ENCODE peak calls at places on chromosomes 6 and 20, in five cellular contexts. A is progenitor cell of endocrine pancreas, D is left ventricle myocardium inferior, N is SIG-M5, H is HS-27A. L is an unnamed sample.

GRCh38 chr20:728022-728944 is 40.0 kb downstream of the SLC52A3 start:
- DNase-seq in A (peak), D (peak), N (no peak), H (no peak), L (peak)

GRCh38 chr6:151330130-151330715 is 61.1 kb downstream of the ZBTB2 start:
- DNase-seq in A (no peak), D (no peak), N (no peak), H (peak), L (no peak)

GRCh38 chr20:9460518-9460917 is 53.9 kb upstream of the LAMP5 start:
- DNase-seq in A (no peak), D (no peak), N (no peak), H (peak), L (no peak)

GRCh38 chr6:163417595-163417994 is 3.1 kb downstream of the QKI start:
- DNase-seq in A (no peak), D (no peak), N (no peak), H (no peak), L (no peak)

GRCh38 chr6:24666097-24666615 is 543 bp downstream of the TDP2 start:
- DNase-seq in A (peak), D (peak), N (no peak), H (peak), L (peak)

GRCh38 chr20:30912006-30912660 is 345.3 kb upstream of the DEFB115 start:
- DNase-seq in A (no peak), D (no peak), N (no peak), H (no peak), L (no peak)

GRCh38 chr20:31719644-31720485 is 2.8 kb downstream of the BCL2L1 start:
- DNase-seq in A (peak), D (no peak), N (no peak), H (peak), L (peak)

GRCh38 chr20:17228624-17229061 is 1.8 kb downstream of the PCSK2 start:
- DNase-seq in A (peak), D (no peak), N (no peak), H (no peak), L (peak)

GRCh38 chr6:157787080-157787479 is 36.0 kb upstream of the SNX9 start:
- DNase-seq in A (no peak), D (no peak), N (no peak), H (no peak), L (peak)

GRCh38 chr20:49446808-49447207 is 35.7 kb downstream of the KCNB1 start:
- DNase-seq in A (no peak), D (peak), N (no peak), H (no peak), L (peak)

GRCh38 chr20:8646026-8646425 is 422.9 kb upstream of the PLCB4 start:
- DNase-seq in A (no peak), D (no peak), N (no peak), H (peak), L (no peak)

GRCh38 chr6:21111399-21111725 is 482.2 kb upstream of the SOX4 start:
- DNase-seq in A (no peak), D (no peak), N (no peak), H (no peak), L (no peak)

GRCh38 chr6:65558071-65558470 is 149.0 kb downstream of the EYS start:
- DNase-seq in A (no peak), D (no peak), N (no peak), H (no peak), L (no peak)

GRCh38 chr6:117976030-117976651 is 69.1 kb downstream of the SLC35F1 start:
- DNase-seq in A (no peak), D (no peak), N (no peak), H (no peak), L (no peak)

GRCh38 chr6:134379086-134379485 is 61.2 kb upstream of the SGK1 start:
- DNase-seq in A (peak), D (no peak), N (no peak), H (no peak), L (peak)

GRCh38 chr6:151738267-151738666 is 69.2 kb upstream of the ESR1 start:
- DNase-seq in A (no peak), D (no peak), N (no peak), H (no peak), L (no peak)

GRCh38 chr6:36715469-36715868 is 17.8 kb downstream of the RAB44 start:
- DNase-seq in A (no peak), D (no peak), N (no peak), H (no peak), L (no peak)

GRCh38 chr6:46419576-46420002 is 71.7 kb downstream of the RCAN2 start:
- DNase-seq in A (peak), D (no peak), N (no peak), H (no peak), L (peak)

GRCh38 chr20:16801919-16802651 is 53.9 kb downstream of the OTOR start:
- DNase-seq in A (peak), D (peak), N (no peak), H (no peak), L (peak)

GRCh38 chr6:11604215-11604614 is 66.7 kb downstream of the TMEM170B start:
- DNase-seq in A (no peak), D (no peak), N (no peak), H (no peak), L (no peak)

GRCh38 chr20:18567739-18568091 is 483 bp downstream of the SMIM26 start:
- DNase-seq in A (no peak), D (no peak), N (no peak), H (no peak), L (no peak)

GRCh38 chr20:22402550-22402949 is 181.8 kb downstream of the FOXA2 start:
- DNase-seq in A (no peak), D (no peak), N (no peak), H (no peak), L (no peak)

GRCh38 chr6:30647802-30648460 is 998 bp downstream of the C6orf136 start:
- DNase-seq in A (no peak), D (no peak), N (no peak), H (no peak), L (no peak)

GRCh38 chr20:20713244-20713765 is 861 bp upstream of the RALGAPA2 start:
- DNase-seq in A (no peak), D (no peak), N (no peak), H (no peak), L (no peak)

GRCh38 chr6:109265530-109265929 is 116.7 kb downstream of the CD164 start:
- DNase-seq in A (no peak), D (no peak), N (no peak), H (no peak), L (no peak)

GRCh38 chr20:17887331-17888030 is 81.1 kb downstream of the SNX5 start:
- DNase-seq in A (no peak), D (no peak), N (no peak), H (no peak), L (no peak)

GRCh38 chr6:146543940-146544661 is 468 bp downstream of the RAB32 start:
- DNase-seq in A (peak), D (peak), N (no peak), H (peak), L (no peak)

GRCh38 chr20:48807586-48808381 is 20.0 kb downstream of the PREX1 start:
- DNase-seq in A (no peak), D (peak), N (no peak), H (no peak), L (no peak)

GRCh38 chr6:158706369-158706982 is 56.6 kb downstream of the SYTL3 start:
- DNase-seq in A (no peak), D (peak), N (no peak), H (peak), L (peak)

GRCh38 chr20:3811421-3812258 is 8.7 kb upstream of the AP5S1 start:
- DNase-seq in A (no peak), D (peak), N (peak), H (peak), L (peak)

GRCh38 chr6:147141690-147142308 is 62.4 kb upstream of the STXBP5 start:
- DNase-seq in A (no peak), D (no peak), N (no peak), H (no peak), L (no peak)

L was measured in thyroid gland.